ENCODE peak calls at places on chromosomes 6 and 20, in ten cellular contexts. One of them, this sample, is unnamed.

GRCh38 chr20:33781945-33782344 is 29.2 kb upstream of the CHMP4B start:
- DNase-seq in NCI-H774: no peak
- DNase-seq in T follicular helper cell: no peak
- DNase-seq in fibroblast of the conjunctiva: no peak
- DNase-seq in DMS 273 treated with DMSO at 0.1 percent for 48 hours: no peak
- DNase-seq in skeletal muscle cell: no peak
- DNase-seq in left cardiac atrium: no peak
- DNase-seq in pancreas: no peak
- DNase-seq in sigmoid colon: no peak
- DNase-seq in M059J: no peak
- DNase-seq in this sample: no peak

GRCh38 chr20:57772349-57772964 is 62.6 kb upstream of the PMEPA1 start:
- DNase-seq in NCI-H774: no peak
- DNase-seq in T follicular helper cell: peak
- DNase-seq in fibroblast of the conjunctiva: peak
- DNase-seq in DMS 273 treated with DMSO at 0.1 percent for 48 hours: no peak
- DNase-seq in skeletal muscle cell: no peak
- DNase-seq in left cardiac atrium: no peak
- DNase-seq in pancreas: no peak
- DNase-seq in sigmoid colon: peak
- DNase-seq in M059J: peak
- DNase-seq in this sample: peak

GRCh38 chr20:50913976-50914375 is 17.3 kb downstream of the ADNP start:
- DNase-seq in NCI-H774: no peak
- DNase-seq in T follicular helper cell: no peak
- DNase-seq in fibroblast of the conjunctiva: peak
- DNase-seq in DMS 273 treated with DMSO at 0.1 percent for 48 hours: peak
- DNase-seq in skeletal muscle cell: no peak
- DNase-seq in left cardiac atrium: no peak
- DNase-seq in pancreas: no peak
- DNase-seq in sigmoid colon: no peak
- DNase-seq in M059J: peak
- DNase-seq in this sample: peak

GRCh38 chr20:48957521-48957920 is 36.0 kb downstream of the ARFGEF2 start:
- DNase-seq in NCI-H774: no peak
- DNase-seq in T follicular helper cell: no peak
- DNase-seq in fibroblast of the conjunctiva: no peak
- DNase-seq in DMS 273 treated with DMSO at 0.1 percent for 48 hours: no peak
- DNase-seq in skeletal muscle cell: no peak
- DNase-seq in left cardiac atrium: no peak
- DNase-seq in pancreas: no peak
- DNase-seq in sigmoid colon: no peak
- DNase-seq in M059J: no peak
- DNase-seq in this sample: no peak

GRCh38 chr6:84103029-84103428 is 69.5 kb downstream of the MRAP2 start:
- DNase-seq in NCI-H774: no peak
- DNase-seq in T follicular helper cell: no peak
- DNase-seq in fibroblast of the conjunctiva: peak
- DNase-seq in DMS 273 treated with DMSO at 0.1 percent for 48 hours: peak
- DNase-seq in skeletal muscle cell: peak
- DNase-seq in left cardiac atrium: no peak
- DNase-seq in pancreas: no peak
- DNase-seq in sigmoid colon: no peak
- DNase-seq in M059J: no peak
- DNase-seq in this sample: no peak

GRCh38 chr20:36310215-36310981 is 4.3 kb downstream of the DLGAP4 start:
- DNase-seq in NCI-H774: no peak
- DNase-seq in T follicular helper cell: no peak
- DNase-seq in fibroblast of the conjunctiva: no peak
- DNase-seq in DMS 273 treated with DMSO at 0.1 percent for 48 hours: no peak
- DNase-seq in skeletal muscle cell: no peak
- DNase-seq in left cardiac atrium: no peak
- DNase-seq in pancreas: no peak
- DNase-seq in sigmoid colon: peak
- DNase-seq in M059J: no peak
- DNase-seq in this sample: no peak

GRCh38 chr6:71038966-71039365 is 82.1 kb upstream of the B3GAT2 start:
- DNase-seq in NCI-H774: no peak
- DNase-seq in T follicular helper cell: no peak
- DNase-seq in fibroblast of the conjunctiva: no peak
- DNase-seq in DMS 273 treated with DMSO at 0.1 percent for 48 hours: peak
- DNase-seq in skeletal muscle cell: peak
- DNase-seq in left cardiac atrium: no peak
- DNase-seq in pancreas: no peak
- DNase-seq in sigmoid colon: no peak
- DNase-seq in M059J: no peak
- DNase-seq in this sample: no peak

GRCh38 chr20:19875746-19876145 is 117.7 kb downstream of the RIN2 start:
- DNase-seq in NCI-H774: no peak
- DNase-seq in T follicular helper cell: no peak
- DNase-seq in fibroblast of the conjunctiva: no peak
- DNase-seq in DMS 273 treated with DMSO at 0.1 percent for 48 hours: no peak
- DNase-seq in skeletal muscle cell: no peak
- DNase-seq in left cardiac atrium: no peak
- DNase-seq in pancreas: no peak
- DNase-seq in sigmoid colon: no peak
- DNase-seq in M059J: no peak
- DNase-seq in this sample: no peak

GRCh38 chr6:50007821-50008220 is 14.0 kb downstream of the DEFB110 start:
- DNase-seq in NCI-H774: no peak
- DNase-seq in T follicular helper cell: no peak
- DNase-seq in fibroblast of the conjunctiva: no peak
- DNase-seq in DMS 273 treated with DMSO at 0.1 percent for 48 hours: no peak
- DNase-seq in skeletal muscle cell: peak
- DNase-seq in left cardiac atrium: no peak
- DNase-seq in pancreas: no peak
- DNase-seq in sigmoid colon: no peak
- DNase-seq in M059J: peak
- DNase-seq in this sample: peak

GRCh38 chr6:12751694-12752304 is 35.2 kb downstream of the PHACTR1 start:
- DNase-seq in NCI-H774: no peak
- DNase-seq in T follicular helper cell: no peak
- DNase-seq in fibroblast of the conjunctiva: peak
- DNase-seq in DMS 273 treated with DMSO at 0.1 percent for 48 hours: no peak
- DNase-seq in skeletal muscle cell: peak
- DNase-seq in left cardiac atrium: peak
- DNase-seq in pancreas: peak
- DNase-seq in sigmoid colon: no peak
- DNase-seq in M059J: peak
- DNase-seq in this sample: peak

GRCh38 chr20:818001-818664 is 15.4 kb upstream of the FAM110A start:
- DNase-seq in NCI-H774: no peak
- DNase-seq in T follicular helper cell: no peak
- DNase-seq in fibroblast of the conjunctiva: no peak
- DNase-seq in DMS 273 treated with DMSO at 0.1 percent for 48 hours: no peak
- DNase-seq in skeletal muscle cell: no peak
- DNase-seq in left cardiac atrium: no peak
- DNase-seq in pancreas: no peak
- DNase-seq in sigmoid colon: no peak
- DNase-seq in M059J: peak
- DNase-seq in this sample: no peak

GRCh38 chr6:28264834-28265401 is 2.0 kb upstream of the ZSCAN26 start:
- DNase-seq in NCI-H774: no peak
- DNase-seq in T follicular helper cell: no peak
- DNase-seq in fibroblast of the conjunctiva: no peak
- DNase-seq in DMS 273 treated with DMSO at 0.1 percent for 48 hours: no peak
- DNase-seq in skeletal muscle cell: no peak
- DNase-seq in left cardiac atrium: no peak
- DNase-seq in pancreas: no peak
- DNase-seq in sigmoid colon: no peak
- DNase-seq in M059J: no peak
- DNase-seq in this sample: no peak

GRCh38 chr6:64580346-64580745 is 944.7 kb downstream of the PHF3 start:
- DNase-seq in NCI-H774: no peak
- DNase-seq in T follicular helper cell: no peak
- DNase-seq in fibroblast of the conjunctiva: no peak
- DNase-seq in DMS 273 treated with DMSO at 0.1 percent for 48 hours: no peak
- DNase-seq in skeletal muscle cell: peak
- DNase-seq in left cardiac atrium: no peak
- DNase-seq in pancreas: no peak
- DNase-seq in sigmoid colon: no peak
- DNase-seq in M059J: peak
- DNase-seq in this sample: no peak

GRCh38 chr6:166707045-166707444 is 80.0 kb upstream of the RPS6KA2 start:
- DNase-seq in NCI-H774: peak
- DNase-seq in T follicular helper cell: no peak
- DNase-seq in fibroblast of the conjunctiva: no peak
- DNase-seq in DMS 273 treated with DMSO at 0.1 percent for 48 hours: no peak
- DNase-seq in skeletal muscle cell: no peak
- DNase-seq in left cardiac atrium: peak
- DNase-seq in pancreas: peak
- DNase-seq in sigmoid colon: no peak
- DNase-seq in M059J: no peak
- DNase-seq in this sample: peak

GRCh38 chr6:3366596-3367413 is 90.0 kb downstream of the SLC22A23 start:
- DNase-seq in NCI-H774: no peak
- DNase-seq in T follicular helper cell: no peak
- DNase-seq in fibroblast of the conjunctiva: no peak
- DNase-seq in DMS 273 treated with DMSO at 0.1 percent for 48 hours: peak
- DNase-seq in skeletal muscle cell: no peak
- DNase-seq in left cardiac atrium: no peak
- DNase-seq in pancreas: no peak
- DNase-seq in sigmoid colon: no peak
- DNase-seq in M059J: no peak
- DNase-seq in this sample: no peak